ENCODE peak calls at places on chromosome 21, in four cellular contexts. W is endothelial cell of umbilical vein, M is body of pancreas, Y is suprapubic skin. U is an unnamed sample.

GRCh38 chr21:45158491-45159423 is 84.4 kb downstream of the ADARB1 start:
- DNase-seq in W (no peak), M (no peak), Y (no peak), U (no peak)

GRCh38 chr21:25362375-25363267 is 244.7 kb downstream of the MRPL39 start:
- DNase-seq in W (no peak), M (no peak), Y (no peak), U (no peak)

GRCh38 chr21:29704719-29705118 is 235.1 kb downstream of the GRIK1 start:
- DNase-seq in W (no peak), M (no peak), Y (no peak), U (no peak)

GRCh38 chr21:35376406-35377135 is 327.5 kb upstream of the RUNX1 start:
- DNase-seq in W (peak), M (no peak), Y (no peak), U (no peak)

GRCh38 chr21:17779486-17779885 is 39.7 kb downstream of the C21orf91 start:
- DNase-seq in W (no peak), M (no peak), Y (no peak), U (no peak)

GRCh38 chr21:44930543-44930981 is 9.3 kb upstream of the SLX9 start:
- DNase-seq in W (no peak), M (no peak), Y (no peak), U (no peak)

GRCh38 chr21:29677326-29677725 is 262.5 kb downstream of the GRIK1 start:
- DNase-seq in W (no peak), M (no peak), Y (no peak), U (no peak)

GRCh38 chr21:16087523-16087922 is 357.7 kb downstream of the USP25 start:
- DNase-seq in W (no peak), M (no peak), Y (no peak), U (no peak)

GRCh38 chr21:16841917-16842316 is 670.9 kb upstream of the CXADR start:
- DNase-seq in W (no peak), M (no peak), Y (no peak), U (no peak)

GRCh38 chr21:17612023-17612564 is 607 bp downstream of the BTG3 start:
- DNase-seq in W (no peak), M (peak), Y (peak), U (peak)

GRCh38 chr21:20783611-20784010 is 214.6 kb upstream of the NCAM2 start:
- DNase-seq in W (no peak), M (no peak), Y (no peak), U (no peak)

GRCh38 chr21:17441370-17441769 is 71.5 kb upstream of the CXADR start:
- DNase-seq in W (no peak), M (peak), Y (no peak), U (no peak)

GRCh38 chr21:10272216-10272615 is 249.2 kb upstream of the TPTE start:
- DNase-seq in W (peak), M (no peak), Y (peak), U (no peak)

GRCh38 chr21:22791986-22792560 is 1793.9 kb downstream of the NCAM2 start:
- DNase-seq in W (peak), M (peak), Y (no peak), U (peak)

GRCh38 chr21:31927872-31928476 is 55.2 kb downstream of the HUNK start:
- DNase-seq in W (no peak), M (no peak), Y (no peak), U (no peak)

GRCh38 chr21:25881524-25882376 is 147.0 kb downstream of the GABPA start:
- DNase-seq in W (peak), M (peak), Y (no peak), U (peak)

GRCh38 chr21:14842641-14843040 is 222.2 kb downstream of the NRIP1 start:
- DNase-seq in W (no peak), M (no peak), Y (no peak), U (no peak)

GRCh38 chr21:20570824-20571232 is 427.4 kb upstream of the NCAM2 start:
- DNase-seq in W (no peak), M (no peak), Y (no peak), U (peak)

GRCh38 chr21:45157932-45158331 is 83.6 kb downstream of the ADARB1 start:
- DNase-seq in W (no peak), M (no peak), Y (no peak), U (no peak)

GRCh38 chr21:35026617-35027557 is 22.2 kb downstream of the RUNX1 start:
- DNase-seq in W (peak), M (no peak), Y (peak), U (peak)

GRCh38 chr21:42187976-42188653 is 30.8 kb upstream of the ABCG1 start:
- DNase-seq in W (no peak), M (no peak), Y (no peak), U (no peak)
- TF ChIP-seq POLR2A in W (no peak), M (no peak), Y (no peak), U (no peak)

GRCh38 chr21:39454949-39455668 is 3.3 kb downstream of the SH3BGR start:
- DNase-seq in W (no peak), M (no peak), Y (no peak), U (no peak)

GRCh38 chr21:39452965-39453332 is 1.2 kb downstream of the SH3BGR start:
- DNase-seq in W (no peak), M (no peak), Y (no peak), U (no peak)

GRCh38 chr21:39452207-39452964 is 616 bp downstream of the SH3BGR start:
- DNase-seq in W (no peak), M (no peak), Y (no peak), U (peak)

GRCh38 chr21:39453571-39454179 is 1.9 kb downstream of the SH3BGR start:
- DNase-seq in W (no peak), M (no peak), Y (no peak), U (no peak)

DNA sequence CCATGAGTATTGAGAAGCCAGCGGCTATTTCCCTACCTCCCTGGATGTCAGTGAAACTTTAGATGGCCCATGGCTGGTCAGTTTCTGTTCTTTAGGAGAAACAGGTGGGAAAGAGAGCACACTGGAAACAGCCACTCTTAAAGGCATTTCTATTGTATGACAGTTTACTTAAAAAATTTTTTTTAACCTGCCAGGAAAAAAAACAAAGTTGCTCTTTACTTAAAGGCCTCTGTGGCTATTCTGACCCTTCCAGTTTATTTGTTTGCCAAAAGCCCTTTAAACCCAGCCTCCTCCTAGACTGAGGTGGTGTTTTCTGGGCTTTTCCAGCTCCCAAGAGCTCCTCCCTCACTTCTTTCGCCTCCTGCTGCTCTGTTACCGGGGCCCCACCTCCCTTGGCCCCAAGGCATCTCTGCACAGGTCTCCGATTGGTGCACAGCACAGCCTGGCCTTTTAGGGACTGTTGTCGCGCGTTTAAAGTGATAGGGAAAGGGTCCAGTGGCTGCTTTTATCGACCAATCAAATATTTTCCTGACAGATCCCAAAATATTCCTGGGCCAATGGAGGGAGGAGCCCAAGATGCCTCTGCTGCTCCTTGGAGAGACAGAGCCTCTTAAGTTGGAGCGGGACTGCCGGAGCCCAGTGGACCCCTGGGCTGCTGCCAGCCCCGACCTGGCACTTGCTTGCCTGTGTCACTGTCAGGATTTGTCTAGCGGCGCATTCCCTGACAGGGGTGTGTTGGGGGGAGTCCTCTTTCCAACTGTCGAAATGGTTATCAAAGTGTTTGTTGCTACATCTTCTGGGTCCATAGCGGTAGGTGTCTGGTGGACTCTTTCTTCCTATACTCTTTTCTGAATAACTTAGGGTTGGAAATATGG is at the start of gene SH3BGR:
- DNase-seq in W (no peak), M (peak), Y (no peak), U (no peak)
- TF ChIP-seq POLR2A in W (no peak), M (peak), Y (no peak), U (no peak)

GRCh38 chr21:33229099-33229775 is 501 bp upstream of the IFNAR2 start:
- DNase-seq in W (no peak), M (no peak), Y (no peak), U (no peak)

GRCh38 chr21:33230518-33231324 is 983 bp downstream of the IFNAR2 start:
- DNase-seq in W (peak), M (peak), Y (peak), U (peak)

GRCh38 chr21:33228455-33228854 is 1.3 kb upstream of the IFNAR2 start:
- DNase-seq in W (no peak), M (no peak), Y (no peak), U (peak)

GRCh38 chr21:33231526-33231925 is 1.8 kb downstream of the IFNAR2 start:
- DNase-seq in W (no peak), M (no peak), Y (no peak), U (no peak)

DNA sequence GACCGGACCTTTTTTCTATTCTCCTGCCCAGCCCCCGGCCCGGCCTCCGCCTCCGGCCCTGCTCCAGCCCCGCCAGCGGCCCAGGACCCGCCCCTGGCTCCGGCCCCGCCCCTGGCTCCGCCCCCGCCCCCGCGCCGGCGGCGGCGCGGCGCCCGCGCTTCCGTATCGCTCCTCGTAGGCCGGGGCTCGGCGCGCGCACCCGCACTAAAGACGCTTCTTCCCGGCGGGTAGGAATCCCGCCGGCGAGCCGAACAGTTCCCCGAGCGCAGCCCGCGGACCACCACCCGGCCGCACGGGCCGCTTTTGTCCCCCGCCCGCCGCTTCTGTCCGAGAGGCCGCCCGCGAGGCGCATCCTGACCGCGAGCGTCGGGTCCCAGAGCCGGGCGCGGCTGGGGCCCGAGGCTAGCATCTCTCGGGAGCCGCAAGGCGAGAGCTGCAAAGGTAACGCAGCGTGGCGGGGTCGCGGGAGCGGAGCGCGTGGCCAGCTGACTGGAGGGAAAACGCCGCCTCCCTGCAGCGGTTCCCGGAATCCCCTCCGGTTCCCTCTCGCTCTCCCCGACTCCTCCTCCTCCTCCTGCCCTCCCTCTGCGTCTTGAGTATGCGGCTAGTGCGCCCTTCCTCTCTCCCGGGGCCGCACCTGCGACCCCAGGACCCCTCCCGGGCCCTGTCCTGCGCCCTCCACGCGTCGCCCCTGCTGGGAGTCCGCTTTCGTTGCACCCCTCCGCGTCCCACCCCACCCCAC is at the start of gene IFNAR2:
- DNase-seq in W (peak), M (peak), Y (no peak), U (peak)
- TF ChIP-seq POLR2A in W (peak), M (peak), Y (peak), U (peak)

GRCh38 chr21:46323227-46323709 is 402 bp downstream of the C21orf58 start:
- DNase-seq in W (no peak), M (no peak), Y (peak), U (peak)

GRCh38 chr21:46324390-46325072 is 575 bp downstream of the PCNT start:
- DNase-seq in W (peak), M (peak), Y (peak), U (peak)

GRCh38 chr21:46323710-46324389 is at the start of the genes C21orf58 and PCNT:
- DNase-seq in W (peak), M (peak), Y (peak), U (peak)

GRCh38 chr21:46326110-46326703 is 2.3 kb downstream of the PCNT start:
- DNase-seq in W (no peak), M (no peak), Y (no peak), U (no peak)

GRCh38 chr21:46325073-46325912 is 1.3 kb downstream of the PCNT start:
- DNase-seq in W (peak), M (peak), Y (no peak), U (peak)
- TF ChIP-seq POLR2A in W (no peak), M (no peak), Y (no peak), U (peak)

GRCh38 chr21:42839271-42840231 is 39.8 kb downstream of the WDR4 start:
- DNase-seq in W (no peak), M (no peak), Y (peak), U (no peak)
- TF ChIP-seq POLR2A in W (no peak), M (no peak), Y (no peak), U (no peak)

GRCh38 chr21:36481639-36482038 is 1.7 kb upstream of the CLDN14 start:
- DNase-seq in W (no peak), M (peak), Y (no peak), U (no peak)

GRCh38 chr21:36478941-36479340 is 981 bp downstream of the CLDN14 start:
- DNase-seq in W (peak), M (no peak), Y (no peak), U (no peak)

GRCh38 chr21:36478207-36478701 is 1.7 kb downstream of the CLDN14 start:
- DNase-seq in W (peak), M (no peak), Y (no peak), U (no peak)

GRCh38 chr21:36480618-36481017 is 696 bp upstream of the CLDN14 start:
- DNase-seq in W (no peak), M (no peak), Y (no peak), U (no peak)

GRCh38 chr21:36479415-36480402 is at the start of gene CLDN14:
- DNase-seq in W (no peak), M (no peak), Y (no peak), U (no peak)
- TF ChIP-seq POLR2A in W (no peak), M (no peak), Y (no peak), U (no peak)

U was measured in erythroblast.